ENCODE peak calls at places on chromosome 2, in seven cellular contexts. U is Jurkat, Clone E6-1; Q is esophagus squamous epithelium; Y is EL; W is activated T-helper 1 cell treated with Interleukin-2 at 50 U/mL for 16 hours; G is stimulated activated CD4-positive, alpha-beta T cell treated with anti-CD3 and anti-CD28 coated beads, TNF-alpha, amount 100 ng/mL, for 1 hour; B is GM12891. V is an unnamed sample.

GRCh38 chr2:48510329-48510728 is 19.6 kb upstream of the STON1 start:
- DNase-seq in U (no peak), Q (no peak), Y (peak), W (no peak), G (no peak), B (no peak), V (no peak)

GRCh38 chr2:202377308-202377736 is 1.2 kb downstream of the BMPR2 start:
- DNase-seq in U (no peak), Q (no peak), Y (peak), W (no peak), G (no peak), B (no peak), V (no peak)

GRCh38 chr2:96124406-96125265 is 8.3 kb upstream of the ADRA2B start:
- DNase-seq in U (no peak), Q (no peak), Y (no peak), W (no peak), G (no peak), B (no peak), V (no peak)

GRCh38 chr2:125713533-125713932 is 942.4 kb upstream of the GYPC start:
- DNase-seq in U (no peak), Q (no peak), Y (no peak), W (no peak), G (no peak), B (no peak), V (no peak)

GRCh38 chr2:76330865-76331264 is 620.1 kb upstream of the GCFC2 start:
- DNase-seq in U (no peak), Q (no peak), Y (no peak), W (no peak), G (no peak), B (no peak), V (no peak)

GRCh38 chr2:30234180-30234971 is 3.0 kb downstream of the LBH start:
- DNase-seq in U (no peak), Q (no peak), Y (peak), W (no peak), G (no peak), B (no peak), V (no peak)

GRCh38 chr2:46521215-46521683 is 41.9 kb downstream of the TMEM247 start:
- DNase-seq in U (no peak), Q (no peak), Y (peak), W (no peak), G (no peak), B (no peak), V (no peak)

GRCh38 chr2:98545591-98545990 is 62.7 kb downstream of the COA5 start:
- DNase-seq in U (no peak), Q (no peak), Y (no peak), W (no peak), G (no peak), B (no peak), V (no peak)

GRCh38 chr2:128358941-128359731 is 40.5 kb upstream of the HS6ST1 start:
- DNase-seq in U (no peak), Q (no peak), Y (no peak), W (no peak), G (no peak), B (no peak), V (no peak)

GRCh38 chr2:170925923-170926322 is 3.1 kb upstream of the GORASP2 start:
- DNase-seq in U (no peak), Q (no peak), Y (no peak), W (no peak), G (no peak), B (no peak), V (no peak)

GRCh38 chr2:46171441-46171953 is 125.7 kb upstream of the EPAS1 start:
- DNase-seq in U (no peak), Q (no peak), Y (peak), W (no peak), G (no peak), B (no peak), V (no peak)

GRCh38 chr2:231590614-231591013 is 2.0 kb upstream of the TEX44 start:
- DNase-seq in U (no peak), Q (no peak), Y (no peak), W (no peak), G (no peak), B (no peak), V (no peak)

GRCh38 chr2:175741164-175741563 is 260.9 kb downstream of the LNPK start:
- DNase-seq in U (no peak), Q (no peak), Y (no peak), W (no peak), G (no peak), B (no peak), V (no peak)

GRCh38 chr2:20728114-20728758 is 61.3 kb downstream of the GDF7 start:
- DNase-seq in U (no peak), Q (no peak), Y (no peak), W (no peak), G (no peak), B (no peak), V (no peak)

V was measured in GM10248.